ENCODE peak calls at places on chromosome 6, in five cellular contexts. One of them, this sample, is unnamed.

GRCh38 chr6:107079429-107079828 is 35.9 kb downstream of the BEND3 start:
- DNase-seq in activated gamma-delta T cell: no peak
- DNase-seq in COR-L47: no peak
- DNase-seq in stimulated activated CD4-positive, alpha-beta T cell treated with anti-CD3 and anti-CD28 coated beads, Interleukin-2, amount 100 ng/mL, for 24 hours: no peak
- DNase-seq in stimulated activated CD8-positive, alpha-beta memory T cell treated with anti-CD3 and anti-CD28 coated beads, Interleukin-15, amount 100 ng/mL, for 4 hours: no peak
- DNase-seq in this sample: no peak

GRCh38 chr6:130628862-130629261 is 198.3 kb upstream of the SMLR1 start:
- DNase-seq in activated gamma-delta T cell: no peak
- DNase-seq in stimulated activated CD8-positive, alpha-beta memory T cell treated with anti-CD3 and anti-CD28 coated beads, Interleukin-15, amount 100 ng/mL, for 4 hours: no peak
- DNase-seq in stimulated activated CD4-positive, alpha-beta T cell treated with anti-CD3 and anti-CD28 coated beads, Interleukin-2, amount 100 ng/mL, for 24 hours: no peak
- DNase-seq in COR-L47: no peak
- DNase-seq in this sample: no peak

GRCh38 chr6:25981529-25982263 is 19.1 kb downstream of the TRIM38 start:
- DNase-seq in COR-L47: no peak
- DNase-seq in activated gamma-delta T cell: no peak
- DNase-seq in stimulated activated CD4-positive, alpha-beta T cell treated with anti-CD3 and anti-CD28 coated beads, Interleukin-2, amount 100 ng/mL, for 24 hours: no peak
- DNase-seq in stimulated activated CD8-positive, alpha-beta memory T cell treated with anti-CD3 and anti-CD28 coated beads, Interleukin-15, amount 100 ng/mL, for 4 hours: no peak
- DNase-seq in this sample: no peak

GRCh38 chr6:27541212-27541931 is 68.5 kb upstream of the ZNF184 start:
- DNase-seq in stimulated activated CD4-positive, alpha-beta T cell treated with anti-CD3 and anti-CD28 coated beads, Interleukin-2, amount 100 ng/mL, for 24 hours: no peak
- DNase-seq in activated gamma-delta T cell: no peak
- DNase-seq in stimulated activated CD8-positive, alpha-beta memory T cell treated with anti-CD3 and anti-CD28 coated beads, Interleukin-15, amount 100 ng/mL, for 4 hours: no peak
- DNase-seq in COR-L47: no peak
- DNase-seq in this sample: no peak

GRCh38 chr6:152723398-152723797 is 25.7 kb downstream of the MYCT1 start:
- DNase-seq in COR-L47: no peak
- DNase-seq in stimulated activated CD4-positive, alpha-beta T cell treated with anti-CD3 and anti-CD28 coated beads, Interleukin-2, amount 100 ng/mL, for 24 hours: no peak
- DNase-seq in stimulated activated CD8-positive, alpha-beta memory T cell treated with anti-CD3 and anti-CD28 coated beads, Interleukin-15, amount 100 ng/mL, for 4 hours: no peak
- DNase-seq in activated gamma-delta T cell: no peak
- DNase-seq in this sample: no peak

GRCh38 chr6:46629698-46630097 is 22.9 kb downstream of the CYP39A1 start:
- DNase-seq in stimulated activated CD4-positive, alpha-beta T cell treated with anti-CD3 and anti-CD28 coated beads, Interleukin-2, amount 100 ng/mL, for 24 hours: no peak
- DNase-seq in activated gamma-delta T cell: no peak
- DNase-seq in stimulated activated CD8-positive, alpha-beta memory T cell treated with anti-CD3 and anti-CD28 coated beads, Interleukin-15, amount 100 ng/mL, for 4 hours: no peak
- DNase-seq in COR-L47: no peak
- DNase-seq in this sample: no peak

GRCh38 chr6:133888931-133889556 is at the start of gene TCF21:
- DNase-seq in COR-L47: no peak
- DNase-seq in stimulated activated CD4-positive, alpha-beta T cell treated with anti-CD3 and anti-CD28 coated beads, Interleukin-2, amount 100 ng/mL, for 24 hours: no peak
- DNase-seq in stimulated activated CD8-positive, alpha-beta memory T cell treated with anti-CD3 and anti-CD28 coated beads, Interleukin-15, amount 100 ng/mL, for 4 hours: no peak
- DNase-seq in activated gamma-delta T cell: no peak
- DNase-seq in this sample: no peak

GRCh38 chr6:5359413-5359812 is 98.1 kb downstream of the FARS2 start:
- DNase-seq in COR-L47: peak
- DNase-seq in stimulated activated CD4-positive, alpha-beta T cell treated with anti-CD3 and anti-CD28 coated beads, Interleukin-2, amount 100 ng/mL, for 24 hours: no peak
- DNase-seq in stimulated activated CD8-positive, alpha-beta memory T cell treated with anti-CD3 and anti-CD28 coated beads, Interleukin-15, amount 100 ng/mL, for 4 hours: no peak
- DNase-seq in activated gamma-delta T cell: no peak
- DNase-seq in this sample: no peak

GRCh38 chr6:73823046-73823735 is 127.2 kb downstream of the CD109 start:
- DNase-seq in activated gamma-delta T cell: no peak
- DNase-seq in COR-L47: no peak
- DNase-seq in stimulated activated CD8-positive, alpha-beta memory T cell treated with anti-CD3 and anti-CD28 coated beads, Interleukin-15, amount 100 ng/mL, for 4 hours: no peak
- DNase-seq in stimulated activated CD4-positive, alpha-beta T cell treated with anti-CD3 and anti-CD28 coated beads, Interleukin-2, amount 100 ng/mL, for 24 hours: no peak
- DNase-seq in this sample: no peak

GRCh38 chr6:152161501-152161900 is 354.0 kb downstream of the ESR1 start:
- DNase-seq in activated gamma-delta T cell: no peak
- DNase-seq in stimulated activated CD4-positive, alpha-beta T cell treated with anti-CD3 and anti-CD28 coated beads, Interleukin-2, amount 100 ng/mL, for 24 hours: no peak
- DNase-seq in stimulated activated CD8-positive, alpha-beta memory T cell treated with anti-CD3 and anti-CD28 coated beads, Interleukin-15, amount 100 ng/mL, for 4 hours: no peak
- DNase-seq in COR-L47: no peak
- DNase-seq in this sample: no peak

GRCh38 chr6:113352029-113352801 is 504.9 kb upstream of the MARCKS start:
- DNase-seq in COR-L47: no peak
- DNase-seq in activated gamma-delta T cell: no peak
- DNase-seq in stimulated activated CD4-positive, alpha-beta T cell treated with anti-CD3 and anti-CD28 coated beads, Interleukin-2, amount 100 ng/mL, for 24 hours: no peak
- DNase-seq in stimulated activated CD8-positive, alpha-beta memory T cell treated with anti-CD3 and anti-CD28 coated beads, Interleukin-15, amount 100 ng/mL, for 4 hours: no peak
- DNase-seq in this sample: no peak

GRCh38 chr6:111482236-111482958 is 621 bp downstream of the REV3L start:
- DNase-seq in stimulated activated CD8-positive, alpha-beta memory T cell treated with anti-CD3 and anti-CD28 coated beads, Interleukin-15, amount 100 ng/mL, for 4 hours: peak
- DNase-seq in stimulated activated CD4-positive, alpha-beta T cell treated with anti-CD3 and anti-CD28 coated beads, Interleukin-2, amount 100 ng/mL, for 24 hours: peak
- DNase-seq in COR-L47: peak
- DNase-seq in activated gamma-delta T cell: peak
- DNase-seq in this sample: peak

GRCh38 chr6:122833229-122833556 is 44.1 kb downstream of the SMPDL3A start:
- DNase-seq in activated gamma-delta T cell: no peak
- DNase-seq in stimulated activated CD4-positive, alpha-beta T cell treated with anti-CD3 and anti-CD28 coated beads, Interleukin-2, amount 100 ng/mL, for 24 hours: no peak
- DNase-seq in stimulated activated CD8-positive, alpha-beta memory T cell treated with anti-CD3 and anti-CD28 coated beads, Interleukin-15, amount 100 ng/mL, for 4 hours: no peak
- DNase-seq in COR-L47: no peak
- DNase-seq in this sample: peak

GRCh38 chr6:125201961-125202729 is 48.6 kb downstream of the TPD52L1 start:
- DNase-seq in COR-L47: no peak
- DNase-seq in stimulated activated CD8-positive, alpha-beta memory T cell treated with anti-CD3 and anti-CD28 coated beads, Interleukin-15, amount 100 ng/mL, for 4 hours: no peak
- DNase-seq in stimulated activated CD4-positive, alpha-beta T cell treated with anti-CD3 and anti-CD28 coated beads, Interleukin-2, amount 100 ng/mL, for 24 hours: no peak
- DNase-seq in activated gamma-delta T cell: no peak
- DNase-seq in this sample: no peak

GRCh38 chr6:21348462-21349195 is 244.9 kb upstream of the SOX4 start:
- DNase-seq in COR-L47: no peak
- DNase-seq in stimulated activated CD4-positive, alpha-beta T cell treated with anti-CD3 and anti-CD28 coated beads, Interleukin-2, amount 100 ng/mL, for 24 hours: no peak
- DNase-seq in stimulated activated CD8-positive, alpha-beta memory T cell treated with anti-CD3 and anti-CD28 coated beads, Interleukin-15, amount 100 ng/mL, for 4 hours: no peak
- DNase-seq in activated gamma-delta T cell: no peak
- DNase-seq in this sample: no peak

GRCh38 chr6:81747327-81747726 is 5.2 kb downstream of the TENT5A start:
- DNase-seq in activated gamma-delta T cell: no peak
- DNase-seq in stimulated activated CD8-positive, alpha-beta memory T cell treated with anti-CD3 and anti-CD28 coated beads, Interleukin-15, amount 100 ng/mL, for 4 hours: no peak
- DNase-seq in COR-L47: no peak
- DNase-seq in stimulated activated CD4-positive, alpha-beta T cell treated with anti-CD3 and anti-CD28 coated beads, Interleukin-2, amount 100 ng/mL, for 24 hours: no peak
- DNase-seq in this sample: no peak

This sample was measured in putamen.